ENCODE peak calls at places on chromosomes 13 and 19, in seven cellular contexts. One of them, this sample, is unnamed.

GRCh38 chr19:34432797-34433196 is 4.6 kb downstream of the UBA2 start:
- DNase-seq in choroid plexus epithelial cell: peak; percentile 48
- DNase-seq in esophagus squamous epithelium: no peak
- DNase-seq in PC-3: no peak
- DNase-seq in brain microvascular endothelial cell: peak; percentile 18
- DNase-seq in RWPE1: no peak
- DNase-seq in OCI-LY7: no peak
- DNase-seq in this sample: no peak

GRCh38 chr19:28988066-28988465 is 224.9 kb downstream of the UQCRFS1 start:
- DNase-seq in PC-3: no peak
- DNase-seq in OCI-LY7: no peak
- DNase-seq in RWPE1: no peak
- DNase-seq in choroid plexus epithelial cell: no peak
- DNase-seq in brain microvascular endothelial cell: no peak
- DNase-seq in esophagus squamous epithelium: no peak
- DNase-seq in this sample: no peak

GRCh38 chr13:29934531-29935308 is 84.3 kb upstream of the UBL3 start:
- DNase-seq in brain microvascular endothelial cell: no peak
- DNase-seq in esophagus squamous epithelium: no peak
- DNase-seq in choroid plexus epithelial cell: no peak
- DNase-seq in PC-3: peak; percentile 32
- DNase-seq in OCI-LY7: no peak
- DNase-seq in RWPE1: no peak
- DNase-seq in this sample: peak; percentile 43

GRCh38 chr19:13795595-13796300 is 505 bp downstream of the ZSWIM4 start:
- DNase-seq in PC-3: peak; percentile 34
- DNase-seq in RWPE1: no peak
- DNase-seq in OCI-LY7: no peak
- DNase-seq in brain microvascular endothelial cell: no peak
- DNase-seq in esophagus squamous epithelium: no peak
- DNase-seq in choroid plexus epithelial cell: peak; percentile 30
- DNase-seq in this sample: peak; percentile 24

GRCh38 chr13:111370147-111370546 is 49.7 kb downstream of the TEX29 start:
- DNase-seq in esophagus squamous epithelium: no peak
- DNase-seq in brain microvascular endothelial cell: no peak
- DNase-seq in OCI-LY7: no peak
- DNase-seq in RWPE1: no peak
- DNase-seq in choroid plexus epithelial cell: no peak
- DNase-seq in PC-3: no peak
- DNase-seq in this sample: no peak

GRCh38 chr13:43874512-43875092 is 4.9 kb downstream of the CCDC122 start:
- DNase-seq in OCI-LY7: peak; percentile 57
- DNase-seq in brain microvascular endothelial cell: no peak
- DNase-seq in choroid plexus epithelial cell: peak; percentile 62
- DNase-seq in RWPE1: no peak
- DNase-seq in PC-3: peak; percentile 45
- DNase-seq in esophagus squamous epithelium: no peak
- DNase-seq in this sample: no peak

GRCh38 chr13:114140909-114141255 is 8.5 kb upstream of the RASA3 start:
- DNase-seq in esophagus squamous epithelium: no peak
- DNase-seq in OCI-LY7: no peak
- DNase-seq in PC-3: no peak
- DNase-seq in RWPE1: no peak
- DNase-seq in brain microvascular endothelial cell: no peak
- DNase-seq in choroid plexus epithelial cell: no peak
- DNase-seq in this sample: peak; percentile 64

GRCh38 chr19:30848626-30849322 is 476.6 kb downstream of the ZNF536 start:
- DNase-seq in esophagus squamous epithelium: no peak
- DNase-seq in RWPE1: no peak
- DNase-seq in brain microvascular endothelial cell: no peak
- DNase-seq in PC-3: no peak
- DNase-seq in choroid plexus epithelial cell: no peak
- DNase-seq in OCI-LY7: no peak
- DNase-seq in this sample: no peak

GRCh38 chr19:46718157-46718933 is 1.4 kb upstream of the PRKD2 start:
- DNase-seq in RWPE1: peak; percentile 66
- DNase-seq in OCI-LY7: peak; percentile 85
- DNase-seq in PC-3: no peak
- DNase-seq in brain microvascular endothelial cell: no peak
- DNase-seq in choroid plexus epithelial cell: peak; percentile 49
- DNase-seq in esophagus squamous epithelium: no peak
- DNase-seq in this sample: peak; percentile 79

GRCh38 chr19:47447470-47448359 is 24.0 kb downstream of the SLC8A2 start:
- DNase-seq in choroid plexus epithelial cell: no peak
- DNase-seq in PC-3: peak; percentile 37
- DNase-seq in OCI-LY7: peak; percentile 67
- DNase-seq in esophagus squamous epithelium: no peak
- DNase-seq in RWPE1: peak; percentile 88
- DNase-seq in brain microvascular endothelial cell: peak; percentile 23
- DNase-seq in this sample: peak; percentile 81

GRCh38 chr13:41942462-41943094 is 18.3 kb downstream of the VWA8 start:
- DNase-seq in OCI-LY7: peak; percentile 13
- DNase-seq in esophagus squamous epithelium: no peak
- DNase-seq in brain microvascular endothelial cell: peak; percentile 63
- DNase-seq in RWPE1: peak; percentile 6
- DNase-seq in PC-3: peak; percentile 34
- DNase-seq in choroid plexus epithelial cell: peak; percentile 87
- DNase-seq in this sample: no peak

GRCh38 chr13:31930901-31931522 is 100.6 kb upstream of the FRY start:
- DNase-seq in brain microvascular endothelial cell: no peak
- DNase-seq in RWPE1: no peak
- DNase-seq in PC-3: peak; percentile 64
- DNase-seq in choroid plexus epithelial cell: peak; percentile 21
- DNase-seq in OCI-LY7: no peak
- DNase-seq in esophagus squamous epithelium: no peak
- DNase-seq in this sample: peak; percentile 14

GRCh38 chr19:39154626-39155100 is 29.1 kb downstream of the PAK4 start:
- DNase-seq in OCI-LY7: no peak
- DNase-seq in PC-3: peak; percentile 75
- DNase-seq in RWPE1: peak; percentile 74
- DNase-seq in esophagus squamous epithelium: no peak
- DNase-seq in choroid plexus epithelial cell: peak; percentile 18
- DNase-seq in brain microvascular endothelial cell: no peak
- DNase-seq in this sample: no peak

GRCh38 chr19:56995298-56995697 is 124.5 kb upstream of the USP29 start:
- DNase-seq in PC-3: no peak
- DNase-seq in brain microvascular endothelial cell: no peak
- DNase-seq in esophagus squamous epithelium: no peak
- DNase-seq in choroid plexus epithelial cell: no peak
- DNase-seq in RWPE1: no peak
- DNase-seq in OCI-LY7: no peak
- DNase-seq in this sample: no peak

GRCh38 chr13:44141213-44141724 is 232.4 kb upstream of the SERP2 start:
- DNase-seq in choroid plexus epithelial cell: no peak
- DNase-seq in PC-3: no peak
- DNase-seq in esophagus squamous epithelium: no peak
- DNase-seq in OCI-LY7: peak; percentile 20
- DNase-seq in brain microvascular endothelial cell: no peak
- DNase-seq in RWPE1: peak; percentile 44
- DNase-seq in this sample: peak; percentile 7

GRCh38 chr13:23359882-23360281 is 73.6 kb downstream of the SACS start:
- DNase-seq in PC-3: no peak
- DNase-seq in choroid plexus epithelial cell: no peak
- DNase-seq in brain microvascular endothelial cell: no peak
- DNase-seq in RWPE1: no peak
- DNase-seq in esophagus squamous epithelium: no peak
- DNase-seq in OCI-LY7: no peak
- DNase-seq in this sample: no peak

GRCh38 chr19:42370068-42370520 is 20.0 kb downstream of the CNFN start:
- DNase-seq in OCI-LY7: no peak
- DNase-seq in esophagus squamous epithelium: no peak
- DNase-seq in choroid plexus epithelial cell: no peak
- DNase-seq in PC-3: no peak
- DNase-seq in RWPE1: no peak
- DNase-seq in brain microvascular endothelial cell: no peak
- DNase-seq in this sample: no peak
- TF ChIP-seq CTCF in OCI-LY7: no peak
- TF ChIP-seq CTCF in esophagus squamous epithelium: no peak
- TF ChIP-seq CTCF in choroid plexus epithelial cell: no peak
- TF ChIP-seq CTCF in PC-3: no peak
- TF ChIP-seq CTCF in RWPE1: no peak
- TF ChIP-seq CTCF in brain microvascular endothelial cell: no peak
- TF ChIP-seq CTCF in this sample: no peak

DNA sequence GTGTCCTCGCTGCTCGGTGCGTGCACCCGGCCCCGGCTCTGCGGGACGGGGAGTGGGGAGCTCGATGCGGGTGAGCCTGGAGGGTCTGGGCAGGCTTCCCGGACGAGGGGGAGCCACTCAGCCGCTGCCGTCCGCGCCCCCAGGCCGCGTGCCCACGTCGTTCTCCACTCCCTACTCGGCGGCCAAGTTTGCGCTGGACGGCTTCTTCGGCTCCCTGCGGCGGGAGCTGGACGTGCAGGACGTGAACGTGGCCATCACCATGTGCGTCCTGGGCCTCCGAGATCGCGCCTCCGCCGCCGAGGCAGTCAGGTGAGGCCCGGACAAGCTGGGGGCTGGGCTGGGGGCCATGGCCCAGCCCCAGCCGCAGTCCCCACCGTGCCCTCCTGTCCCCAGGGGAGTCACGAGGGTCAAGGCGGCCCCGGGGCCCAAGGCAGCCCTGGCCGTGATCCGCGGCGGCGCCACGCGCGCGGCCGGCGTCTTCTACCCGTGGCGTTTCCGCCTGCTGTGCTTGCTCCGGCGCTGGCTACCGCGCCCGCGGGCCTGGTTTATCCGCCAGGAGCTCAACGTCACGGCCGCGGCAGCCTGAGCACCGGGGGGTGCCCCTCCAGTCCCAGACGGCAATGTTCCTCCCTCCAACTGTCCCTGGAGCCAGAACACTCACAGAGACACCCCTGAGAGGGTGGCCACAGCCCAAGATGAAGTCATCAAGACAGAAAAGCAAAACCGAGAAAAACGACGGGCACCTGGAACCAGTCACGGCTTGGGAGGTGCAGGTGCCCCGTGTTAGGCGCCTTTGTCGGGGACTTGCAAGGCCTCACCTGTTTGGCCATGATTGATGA is 2.5 kb upstream of the RPL36 start:
- DNase-seq in brain microvascular endothelial cell: no peak
- DNase-seq in OCI-LY7: no peak
- DNase-seq in choroid plexus epithelial cell: no peak
- DNase-seq in esophagus squamous epithelium: no peak
- DNase-seq in PC-3: no peak
- DNase-seq in RWPE1: no peak
- DNase-seq in this sample: no peak
- TF ChIP-seq CTCF in brain microvascular endothelial cell: no peak
- TF ChIP-seq CTCF in OCI-LY7: peak; percentile 7
- TF ChIP-seq CTCF in choroid plexus epithelial cell: no peak
- TF ChIP-seq CTCF in esophagus squamous epithelium: no peak
- TF ChIP-seq CTCF in PC-3: no peak
- TF ChIP-seq CTCF in RWPE1: peak; percentile 57
- TF ChIP-seq CTCF in this sample: peak; percentile 60

GRCh38 chr19:16497837-16498236 is 1.6 kb downstream of the C19orf44 start:
- DNase-seq in PC-3: no peak
- DNase-seq in RWPE1: no peak
- DNase-seq in OCI-LY7: no peak
- DNase-seq in esophagus squamous epithelium: no peak
- DNase-seq in brain microvascular endothelial cell: no peak
- DNase-seq in choroid plexus epithelial cell: no peak
- DNase-seq in this sample: no peak

GRCh38 chr19:16497042-16497441 is 848 bp downstream of the C19orf44 start:
- DNase-seq in PC-3: peak; percentile 17
- DNase-seq in RWPE1: no peak
- DNase-seq in OCI-LY7: no peak
- DNase-seq in brain microvascular endothelial cell: no peak
- DNase-seq in esophagus squamous epithelium: no peak
- DNase-seq in choroid plexus epithelial cell: no peak
- DNase-seq in this sample: no peak

GRCh38 chr19:16496613-16496983 is 404 bp downstream of the C19orf44 start:
- DNase-seq in OCI-LY7: peak; percentile 15
- DNase-seq in choroid plexus epithelial cell: peak; percentile 47
- DNase-seq in PC-3: peak; percentile 53
- DNase-seq in esophagus squamous epithelium: no peak
- DNase-seq in brain microvascular endothelial cell: peak; percentile 62
- DNase-seq in RWPE1: no peak
- DNase-seq in this sample: no peak

DNA sequence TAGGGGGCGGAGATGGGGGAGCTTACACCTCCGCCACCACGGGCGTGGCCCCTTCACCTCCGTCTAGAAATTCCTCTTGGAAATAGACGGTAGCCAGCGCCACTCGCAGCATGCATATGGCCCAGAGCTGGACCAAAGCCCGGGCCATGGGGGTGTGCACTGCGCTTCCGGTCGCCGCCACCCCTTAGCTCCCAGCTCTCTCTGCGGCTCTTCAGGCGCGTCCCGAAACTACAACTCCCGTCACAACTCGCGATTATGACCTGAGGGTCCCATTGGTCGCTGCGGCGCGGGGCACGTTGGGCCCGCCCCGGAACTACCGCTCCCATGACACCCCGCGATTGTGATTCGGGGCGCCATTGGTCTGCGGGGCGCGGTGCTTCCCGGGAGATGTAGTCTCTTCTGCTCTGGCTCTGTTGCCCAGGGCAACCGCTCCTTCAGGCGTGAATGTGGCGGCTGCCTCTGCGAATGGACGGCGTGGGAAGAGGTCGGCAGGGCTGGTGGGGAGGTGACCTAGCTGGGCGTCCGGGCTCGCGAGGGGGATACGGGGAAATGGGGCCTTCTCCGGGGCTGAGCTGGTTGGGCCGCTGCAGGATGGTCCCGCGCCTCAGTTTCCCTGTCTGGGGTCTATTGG is at the start of the genes C19orf44 and CALR3:
- DNase-seq in esophagus squamous epithelium: peak; percentile 93
- DNase-seq in OCI-LY7: peak; percentile 99
- DNase-seq in brain microvascular endothelial cell: peak; percentile 99
- DNase-seq in choroid plexus epithelial cell: peak; percentile 99
- DNase-seq in RWPE1: peak; percentile 98
- DNase-seq in PC-3: peak; percentile 99
- DNase-seq in this sample: peak; percentile 99
- TF ChIP-seq CTCF in esophagus squamous epithelium: peak; percentile 29
- TF ChIP-seq CTCF in OCI-LY7: no peak
- TF ChIP-seq CTCF in brain microvascular endothelial cell: peak; percentile 4
- TF ChIP-seq CTCF in choroid plexus epithelial cell: peak; percentile 9
- TF ChIP-seq CTCF in RWPE1: no peak
- TF ChIP-seq CTCF in PC-3: no peak
- TF ChIP-seq CTCF in this sample: no peak

DNA sequence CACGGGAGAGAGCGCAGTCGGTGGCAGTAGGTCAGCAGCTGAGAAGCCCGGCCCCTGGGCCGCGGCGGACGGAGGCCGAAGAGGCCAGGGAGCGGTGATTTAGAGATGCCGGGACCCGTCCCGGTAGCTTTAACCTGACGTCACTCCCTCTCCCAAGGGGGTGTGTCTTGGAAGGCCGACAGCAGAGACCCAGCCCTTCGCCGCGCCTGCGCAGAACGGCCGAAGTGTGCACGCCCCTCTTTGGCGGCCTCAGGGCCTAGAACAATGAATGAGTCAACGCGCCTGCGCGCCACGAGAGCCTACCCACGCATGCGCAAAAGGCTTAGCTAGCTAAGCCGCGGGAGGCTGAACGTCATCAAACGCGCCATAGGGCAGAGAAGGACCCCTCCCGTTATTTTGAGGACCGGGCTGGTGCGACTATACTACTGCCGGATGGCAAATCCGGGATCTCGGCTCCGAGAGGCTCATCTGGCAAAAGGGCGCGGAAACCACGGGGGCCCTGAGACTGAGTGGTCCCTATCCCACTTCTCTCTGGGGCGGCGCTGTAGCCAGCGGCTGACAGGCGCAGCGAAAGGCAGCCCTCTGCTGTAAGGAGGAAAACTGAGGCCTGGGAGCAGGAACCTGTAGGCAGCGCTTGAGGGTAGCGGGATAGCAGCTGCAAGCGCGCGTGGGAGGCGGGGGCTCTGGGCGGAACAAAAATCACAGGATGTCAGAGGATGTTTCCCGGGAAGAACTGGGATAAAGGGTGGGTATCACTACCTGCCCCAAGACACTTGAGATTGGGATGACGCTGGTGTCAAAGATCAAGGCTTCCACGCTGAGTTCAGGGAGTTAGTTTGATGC is at the start of the genes IRGQ and ZNF576:
- DNase-seq in RWPE1: peak; percentile 99
- DNase-seq in brain microvascular endothelial cell: peak; percentile 99
- DNase-seq in esophagus squamous epithelium: peak; percentile 92
- DNase-seq in PC-3: peak; percentile 99
- DNase-seq in choroid plexus epithelial cell: peak; percentile 100
- DNase-seq in OCI-LY7: peak; percentile 100
- DNase-seq in this sample: peak; percentile 100
- TF ChIP-seq CTCF in RWPE1: no peak
- TF ChIP-seq CTCF in brain microvascular endothelial cell: no peak
- TF ChIP-seq CTCF in esophagus squamous epithelium: peak; percentile 6
- TF ChIP-seq CTCF in PC-3: no peak
- TF ChIP-seq CTCF in choroid plexus epithelial cell: peak; percentile 23
- TF ChIP-seq CTCF in OCI-LY7: peak; percentile 46
- TF ChIP-seq CTCF in this sample: no peak

This sample was measured in activated CD8-positive, alpha-beta T cell treated with anti-CD3 and anti-CD28 coated beads for 36 hours.